ENCODE peak calls at places on chromosomes 3 and 15, in seven cellular contexts. One of them, this sample, is unnamed. For H3K9me3, the result is how much of the 10 kb centered on the place peaks cover.

GRCh38 chr3:99925584-99925983 is 107.9 kb downstream of the CMSS1 start:
- DNase-seq in pancreas: peak
- DNase-seq in CD4-positive, alpha-beta memory T cell: no peak
- DNase-seq in psoas muscle: no peak
- DNase-seq in PC-3: peak
- DNase-seq in adrenal gland: peak
- DNase-seq in neural progenitor cell: no peak
- DNase-seq in this sample: peak

GRCh38 chr15:42150246-42150970 is 6.0 kb downstream of the PLA2G4F start:
- DNase-seq in pancreas: no peak
- DNase-seq in CD4-positive, alpha-beta memory T cell: no peak
- DNase-seq in psoas muscle: no peak
- DNase-seq in PC-3: no peak
- DNase-seq in adrenal gland: peak
- DNase-seq in neural progenitor cell: no peak
- DNase-seq in this sample: peak

GRCh38 chr3:120705851-120706582 is 24.0 kb upstream of the HGD start:
- DNase-seq in pancreas: no peak
- DNase-seq in CD4-positive, alpha-beta memory T cell: no peak
- DNase-seq in psoas muscle: no peak
- DNase-seq in PC-3: peak
- DNase-seq in adrenal gland: no peak
- DNase-seq in neural progenitor cell: no peak
- DNase-seq in this sample: no peak

GRCh38 chr3:182710557-182711157 is 82.6 kb upstream of the ATP11B start:
- DNase-seq in pancreas: no peak
- DNase-seq in CD4-positive, alpha-beta memory T cell: peak
- DNase-seq in psoas muscle: no peak
- DNase-seq in PC-3: peak
- DNase-seq in adrenal gland: no peak
- DNase-seq in neural progenitor cell: peak
- DNase-seq in this sample: no peak

GRCh38 chr3:16824085-16824696 is 60.6 kb upstream of the PLCL2 start:
- DNase-seq in pancreas: no peak
- DNase-seq in CD4-positive, alpha-beta memory T cell: peak
- DNase-seq in psoas muscle: no peak
- DNase-seq in PC-3: no peak
- DNase-seq in adrenal gland: no peak
- DNase-seq in neural progenitor cell: no peak
- DNase-seq in this sample: no peak

GRCh38 chr3:120561251-120562045 is 34.7 kb upstream of the NDUFB4 start:
- DNase-seq in pancreas: peak
- DNase-seq in CD4-positive, alpha-beta memory T cell: peak
- DNase-seq in psoas muscle: peak
- DNase-seq in PC-3: peak
- DNase-seq in adrenal gland: peak
- DNase-seq in neural progenitor cell: peak
- DNase-seq in this sample: peak

GRCh38 chr3:50623840-50624474 is 7.0 kb downstream of the MAPKAPK3 start:
- DNase-seq in pancreas: peak
- DNase-seq in CD4-positive, alpha-beta memory T cell: no peak
- DNase-seq in psoas muscle: no peak
- DNase-seq in PC-3: no peak
- DNase-seq in adrenal gland: no peak
- DNase-seq in neural progenitor cell: no peak
- DNase-seq in this sample: no peak

GRCh38 chr3:18666655-18667054 is 241.5 kb upstream of the SATB1 start:
- DNase-seq in pancreas: no peak
- DNase-seq in CD4-positive, alpha-beta memory T cell: no peak
- DNase-seq in psoas muscle: no peak
- DNase-seq in PC-3: peak
- DNase-seq in adrenal gland: no peak
- DNase-seq in neural progenitor cell: no peak
- DNase-seq in this sample: no peak

GRCh38 chr3:187567741-187568140 is 102.5 kb downstream of the SST start:
- DNase-seq in pancreas: no peak
- DNase-seq in CD4-positive, alpha-beta memory T cell: no peak
- DNase-seq in psoas muscle: no peak
- DNase-seq in PC-3: no peak
- DNase-seq in adrenal gland: no peak
- DNase-seq in neural progenitor cell: no peak
- DNase-seq in this sample: no peak

GRCh38 chr15:100125627-100126231 is 216.0 kb downstream of the ADAMTS17 start:
- DNase-seq in pancreas: no peak
- DNase-seq in CD4-positive, alpha-beta memory T cell: no peak
- DNase-seq in psoas muscle: peak
- DNase-seq in PC-3: no peak
- DNase-seq in adrenal gland: peak
- DNase-seq in neural progenitor cell: no peak
- DNase-seq in this sample: peak

GRCh38 chr3:181454451-181455027 is 257.2 kb upstream of the SOX2 start:
- DNase-seq in pancreas: no peak
- DNase-seq in CD4-positive, alpha-beta memory T cell: no peak
- DNase-seq in psoas muscle: no peak
- DNase-seq in PC-3: no peak
- DNase-seq in adrenal gland: no peak
- DNase-seq in neural progenitor cell: peak
- DNase-seq in this sample: no peak

GRCh38 chr3:43260412-43260811 is 25.9 kb upstream of the SNRK start:
- DNase-seq in pancreas: no peak
- DNase-seq in CD4-positive, alpha-beta memory T cell: no peak
- DNase-seq in psoas muscle: no peak
- DNase-seq in PC-3: peak
- DNase-seq in adrenal gland: no peak
- DNase-seq in neural progenitor cell: no peak
- DNase-seq in this sample: no peak

GRCh38 chr15:93200448-93201226 is 111.6 kb upstream of the RGMA start:
- DNase-seq in pancreas: no peak
- DNase-seq in CD4-positive, alpha-beta memory T cell: no peak
- DNase-seq in psoas muscle: no peak
- DNase-seq in PC-3: no peak
- DNase-seq in adrenal gland: no peak
- DNase-seq in neural progenitor cell: no peak
- DNase-seq in this sample: no peak

GRCh38 chr3:38662544-38662943 is 13.1 kb upstream of the SCN5A start:
- DNase-seq in pancreas: no peak
- DNase-seq in CD4-positive, alpha-beta memory T cell: no peak
- DNase-seq in psoas muscle: no peak
- DNase-seq in PC-3: peak
- DNase-seq in adrenal gland: no peak
- DNase-seq in neural progenitor cell: peak
- DNase-seq in this sample: no peak

GRCh38 chr15:45641374-45641778 is 6.5 kb downstream of the SQOR start:
- DNase-seq in pancreas: peak
- DNase-seq in CD4-positive, alpha-beta memory T cell: no peak
- DNase-seq in psoas muscle: no peak
- DNase-seq in PC-3: peak
- DNase-seq in adrenal gland: no peak
- DNase-seq in neural progenitor cell: no peak
- DNase-seq in this sample: peak

GRCh38 chr3:100041328-100041749 is 73.0 kb downstream of the FILIP1L start:
- DNase-seq in pancreas: no peak
- DNase-seq in CD4-positive, alpha-beta memory T cell: no peak
- DNase-seq in psoas muscle: no peak
- DNase-seq in PC-3: peak
- DNase-seq in adrenal gland: no peak
- DNase-seq in neural progenitor cell: no peak
- DNase-seq in this sample: no peak

GRCh38 chr3:149828390-149828789 is 15.4 kb downstream of the RNF13 start:
- DNase-seq in pancreas: no peak
- DNase-seq in CD4-positive, alpha-beta memory T cell: no peak
- DNase-seq in psoas muscle: no peak
- DNase-seq in PC-3: no peak
- DNase-seq in adrenal gland: no peak
- DNase-seq in neural progenitor cell: no peak
- DNase-seq in this sample: no peak

GRCh38 chr3:149830902-149831301 is 17.9 kb downstream of the RNF13 start:
- DNase-seq in pancreas: no peak
- DNase-seq in CD4-positive, alpha-beta memory T cell: no peak
- DNase-seq in psoas muscle: no peak
- DNase-seq in PC-3: no peak
- DNase-seq in adrenal gland: no peak
- DNase-seq in neural progenitor cell: no peak
- DNase-seq in this sample: no peak

GRCh38 chr3:149832086-149832485 is 19.1 kb downstream of the RNF13 start:
- DNase-seq in pancreas: no peak
- DNase-seq in CD4-positive, alpha-beta memory T cell: no peak
- DNase-seq in psoas muscle: no peak
- DNase-seq in PC-3: no peak
- DNase-seq in adrenal gland: no peak
- DNase-seq in neural progenitor cell: no peak
- DNase-seq in this sample: no peak

GRCh38 chr3:149831321-149831720 is 18.3 kb downstream of the RNF13 start:
- DNase-seq in pancreas: no peak
- DNase-seq in CD4-positive, alpha-beta memory T cell: no peak
- DNase-seq in psoas muscle: no peak
- DNase-seq in PC-3: no peak
- DNase-seq in adrenal gland: no peak
- DNase-seq in neural progenitor cell: no peak
- DNase-seq in this sample: no peak

DNA sequence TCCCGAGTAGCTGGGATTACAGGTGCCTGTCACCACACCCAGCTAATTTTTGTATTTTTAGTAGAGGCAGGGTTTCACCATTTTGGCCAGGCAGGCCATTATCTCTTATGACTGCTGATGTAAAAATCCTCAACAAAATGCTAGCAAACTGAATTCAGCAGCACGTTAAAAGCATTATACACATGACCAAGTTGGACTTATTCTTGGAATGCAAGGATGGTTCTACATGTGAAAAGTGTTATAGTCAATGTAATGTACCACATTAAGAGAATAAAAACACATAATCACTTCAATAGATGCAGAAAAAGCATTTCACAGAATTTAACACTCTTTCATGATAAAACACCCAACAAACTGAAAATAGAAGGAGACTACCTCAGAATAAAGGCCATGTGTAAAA is 20.2 kb downstream of the RNF13 start:
- DNase-seq in pancreas: no peak
- DNase-seq in CD4-positive, alpha-beta memory T cell: no peak
- DNase-seq in psoas muscle: no peak
- DNase-seq in PC-3: no peak
- DNase-seq in adrenal gland: no peak
- DNase-seq in neural progenitor cell: no peak
- DNase-seq in this sample: no peak
- H3K9me3 ChIP-seq in pancreas: under half
- H3K9me3 ChIP-seq in CD4-positive, alpha-beta memory T cell: under half
- H3K9me3 ChIP-seq in psoas muscle: under half
- H3K9me3 ChIP-seq in PC-3: under half
- H3K9me3 ChIP-seq in adrenal gland: under half
- H3K9me3 ChIP-seq in neural progenitor cell: under half
- H3K9me3 ChIP-seq in this sample: under half

DNA sequence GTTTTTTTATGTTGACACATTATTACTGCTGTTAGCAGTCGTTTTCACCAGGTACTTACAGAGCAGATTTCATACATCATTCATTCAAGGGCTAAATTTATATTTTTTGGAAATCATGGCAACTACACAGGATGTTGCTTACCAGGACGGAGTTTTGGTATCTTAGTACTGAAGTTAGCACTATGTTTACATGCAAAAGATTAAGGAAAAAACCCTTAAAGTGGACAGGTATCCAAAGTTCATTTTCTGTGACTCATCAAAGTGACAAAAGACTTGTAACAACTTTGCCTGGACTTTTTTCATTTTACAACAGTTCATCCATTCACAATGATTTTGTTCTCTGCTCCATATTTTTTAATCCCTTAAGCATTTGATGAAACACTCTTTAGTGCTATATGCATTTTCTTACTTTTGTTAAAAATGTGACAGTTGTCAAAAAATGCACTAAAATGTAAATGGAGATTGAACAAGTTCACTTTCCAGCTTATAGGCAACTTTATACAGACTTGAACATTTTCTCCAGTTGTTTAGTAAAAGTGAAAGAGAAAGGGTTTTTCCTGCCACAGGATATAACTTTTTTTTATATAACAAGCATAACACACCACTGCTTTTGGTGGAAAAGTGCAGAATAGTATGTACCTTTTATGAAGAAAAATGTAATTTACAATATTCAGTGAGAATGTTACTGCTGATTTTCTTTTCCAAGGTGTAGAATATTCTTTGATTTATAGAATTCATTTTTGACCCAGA is 104.1 kb downstream of the STT3B start:
- DNase-seq in pancreas: no peak
- DNase-seq in CD4-positive, alpha-beta memory T cell: no peak
- DNase-seq in psoas muscle: no peak
- DNase-seq in PC-3: no peak
- DNase-seq in adrenal gland: no peak
- DNase-seq in neural progenitor cell: no peak
- DNase-seq in this sample: no peak
- H3K4me3 ChIP-seq in pancreas: no peak
- H3K4me3 ChIP-seq in CD4-positive, alpha-beta memory T cell: no peak
- H3K4me3 ChIP-seq in psoas muscle: no peak
- H3K4me3 ChIP-seq in PC-3: no peak
- H3K4me3 ChIP-seq in adrenal gland: no peak
- H3K4me3 ChIP-seq in neural progenitor cell: no peak
- H3K4me3 ChIP-seq in this sample: no peak

DNA sequence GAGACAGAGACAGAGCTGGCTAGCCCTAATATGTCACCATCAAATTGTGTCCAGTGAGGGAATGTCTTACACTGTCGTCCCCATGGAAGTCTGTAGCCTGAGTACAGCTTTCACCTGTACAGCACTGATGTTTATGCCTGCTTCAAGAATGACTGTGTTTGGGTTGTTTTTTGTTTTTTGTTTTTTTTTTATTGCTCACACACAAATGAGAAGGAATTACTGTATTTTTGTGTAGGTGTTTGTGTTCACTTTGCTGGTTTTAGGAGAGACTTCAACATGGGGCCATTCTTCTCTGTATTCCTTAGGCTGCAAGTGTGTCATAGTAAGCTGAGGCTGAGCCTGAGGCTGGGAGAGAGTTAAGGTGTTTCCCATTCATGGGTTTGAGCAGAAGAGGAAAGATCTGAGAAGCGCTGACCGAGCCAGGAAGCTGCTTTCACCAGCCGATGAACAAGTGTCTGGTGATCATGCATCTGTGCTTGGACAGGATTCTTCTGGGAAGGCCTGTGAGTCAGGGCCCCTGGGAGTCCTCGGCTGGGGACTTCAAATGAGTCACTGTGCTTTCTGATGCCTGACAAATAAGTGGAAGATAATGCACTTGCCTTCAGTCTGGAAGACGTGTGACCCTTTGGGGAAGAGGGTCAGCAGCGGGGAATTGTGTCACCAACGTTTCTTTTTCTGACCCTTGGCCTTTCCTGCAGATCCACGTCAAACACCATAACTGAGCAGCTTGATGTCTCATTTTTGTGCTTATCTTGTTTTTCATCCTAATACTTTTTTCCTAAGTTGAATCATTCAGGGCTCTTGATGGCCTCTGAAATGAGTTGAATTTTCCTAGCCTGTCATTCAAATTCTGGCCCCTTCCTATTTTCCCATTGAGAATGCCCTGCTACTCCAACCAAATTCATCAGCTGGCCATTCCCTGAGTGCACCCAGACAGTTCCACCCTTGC is 36.7 kb upstream of the ZBTB38 start:
- DNase-seq in pancreas: peak
- DNase-seq in CD4-positive, alpha-beta memory T cell: no peak
- DNase-seq in psoas muscle: peak
- DNase-seq in PC-3: peak
- DNase-seq in adrenal gland: peak
- DNase-seq in neural progenitor cell: no peak
- DNase-seq in this sample: peak
- H3K27ac ChIP-seq in pancreas: no peak
- H3K27ac ChIP-seq in CD4-positive, alpha-beta memory T cell: no peak
- H3K27ac ChIP-seq in psoas muscle: peak
- H3K27ac ChIP-seq in PC-3: peak
- H3K27ac ChIP-seq in adrenal gland: peak
- H3K27ac ChIP-seq in neural progenitor cell: no peak
- H3K27ac ChIP-seq in this sample: peak

GRCh38 chr15:86813892-86814291 is 734.2 kb downstream of the AGBL1 start:
- DNase-seq in pancreas: no peak
- DNase-seq in CD4-positive, alpha-beta memory T cell: no peak
- DNase-seq in psoas muscle: no peak
- DNase-seq in PC-3: no peak
- DNase-seq in adrenal gland: no peak
- DNase-seq in neural progenitor cell: no peak
- DNase-seq in this sample: no peak
- H3K9me3 ChIP-seq in pancreas: under half
- H3K9me3 ChIP-seq in CD4-positive, alpha-beta memory T cell: under half
- H3K9me3 ChIP-seq in psoas muscle: under half
- H3K9me3 ChIP-seq in PC-3: under half
- H3K9me3 ChIP-seq in adrenal gland: under half
- H3K9me3 ChIP-seq in neural progenitor cell: under half
- H3K9me3 ChIP-seq in this sample: under half